ENCODE peak calls at places on chromosomes 13 and 19, in ten cellular contexts. One of them, this sample, is unnamed. For H3K4me1, the result is how much of the 10 kb centered on the place peaks cover.

GRCh38 chr13:44218501-44219240 is 155.0 kb upstream of the SERP2 start:
- DNase-seq in small intestine: peak
- DNase-seq in heart left ventricle: peak
- DNase-seq in CD8-positive, alpha-beta memory T cell: no peak
- DNase-seq in cardiac muscle cell: no peak
- DNase-seq in aorta: peak
- DNase-seq in right lobe of liver: peak
- DNase-seq in Karpas-422: no peak
- DNase-seq in Peyer's patch: no peak
- DNase-seq in CD4-positive, alpha-beta memory T cell: no peak
- DNase-seq in this sample: no peak

GRCh38 chr19:45913874-45914830 is at the start of gene NANOS2:
- DNase-seq in small intestine: no peak
- DNase-seq in heart left ventricle: no peak
- DNase-seq in CD8-positive, alpha-beta memory T cell: no peak
- DNase-seq in cardiac muscle cell: peak
- DNase-seq in aorta: no peak
- DNase-seq in right lobe of liver: no peak
- DNase-seq in Karpas-422: peak
- DNase-seq in Peyer's patch: no peak
- DNase-seq in CD4-positive, alpha-beta memory T cell: no peak
- DNase-seq in this sample: no peak

GRCh38 chr13:59201836-59202235 is 961.9 kb downstream of the DIAPH3 start:
- DNase-seq in small intestine: no peak
- DNase-seq in heart left ventricle: no peak
- DNase-seq in CD8-positive, alpha-beta memory T cell: no peak
- DNase-seq in cardiac muscle cell: no peak
- DNase-seq in aorta: no peak
- DNase-seq in right lobe of liver: no peak
- DNase-seq in Karpas-422: no peak
- DNase-seq in Peyer's patch: no peak
- DNase-seq in CD4-positive, alpha-beta memory T cell: no peak
- DNase-seq in this sample: no peak

GRCh38 chr13:87684850-87685735 is 13.9 kb downstream of the SLITRK5 start:
- DNase-seq in small intestine: no peak
- DNase-seq in heart left ventricle: no peak
- DNase-seq in CD8-positive, alpha-beta memory T cell: no peak
- DNase-seq in cardiac muscle cell: no peak
- DNase-seq in aorta: no peak
- DNase-seq in right lobe of liver: no peak
- DNase-seq in Karpas-422: no peak
- DNase-seq in Peyer's patch: no peak
- DNase-seq in CD4-positive, alpha-beta memory T cell: no peak
- DNase-seq in this sample: no peak

GRCh38 chr13:80550856-80551532 is 210.1 kb upstream of the SPRY2 start:
- DNase-seq in small intestine: no peak
- DNase-seq in heart left ventricle: no peak
- DNase-seq in CD8-positive, alpha-beta memory T cell: no peak
- DNase-seq in cardiac muscle cell: no peak
- DNase-seq in aorta: no peak
- DNase-seq in right lobe of liver: no peak
- DNase-seq in Karpas-422: no peak
- DNase-seq in Peyer's patch: no peak
- DNase-seq in CD4-positive, alpha-beta memory T cell: no peak
- DNase-seq in this sample: no peak

GRCh38 chr13:98981596-98982195 is 3.8 kb upstream of the DOCK9 start:
- DNase-seq in small intestine: no peak
- DNase-seq in heart left ventricle: no peak
- DNase-seq in CD8-positive, alpha-beta memory T cell: no peak
- DNase-seq in cardiac muscle cell: no peak
- DNase-seq in aorta: no peak
- DNase-seq in right lobe of liver: no peak
- DNase-seq in Karpas-422: no peak
- DNase-seq in Peyer's patch: no peak
- DNase-seq in CD4-positive, alpha-beta memory T cell: no peak
- DNase-seq in this sample: no peak

GRCh38 chr13:27821566-27821965 is 29.3 kb downstream of the GSX1 start:
- DNase-seq in small intestine: no peak
- DNase-seq in heart left ventricle: no peak
- DNase-seq in CD8-positive, alpha-beta memory T cell: no peak
- DNase-seq in cardiac muscle cell: no peak
- DNase-seq in aorta: no peak
- DNase-seq in right lobe of liver: no peak
- DNase-seq in Karpas-422: no peak
- DNase-seq in Peyer's patch: no peak
- DNase-seq in CD4-positive, alpha-beta memory T cell: no peak
- DNase-seq in this sample: no peak

GRCh38 chr19:18294467-18294864 is 13.0 kb upstream of the JUND start:
- DNase-seq in small intestine: peak
- DNase-seq in heart left ventricle: no peak
- DNase-seq in CD8-positive, alpha-beta memory T cell: peak
- DNase-seq in cardiac muscle cell: no peak
- DNase-seq in aorta: peak
- DNase-seq in right lobe of liver: peak
- DNase-seq in Karpas-422: peak
- DNase-seq in Peyer's patch: peak
- DNase-seq in CD4-positive, alpha-beta memory T cell: peak
- DNase-seq in this sample: peak

GRCh38 chr13:33855371-33855895 is 37.5 kb downstream of the RFC3 start:
- DNase-seq in small intestine: no peak
- DNase-seq in heart left ventricle: no peak
- DNase-seq in CD8-positive, alpha-beta memory T cell: no peak
- DNase-seq in cardiac muscle cell: no peak
- DNase-seq in aorta: no peak
- DNase-seq in right lobe of liver: no peak
- DNase-seq in Karpas-422: peak
- DNase-seq in Peyer's patch: no peak
- DNase-seq in CD4-positive, alpha-beta memory T cell: no peak
- DNase-seq in this sample: no peak

GRCh38 chr19:27765397-27765796 is 1447.6 kb downstream of the UQCRFS1 start:
- DNase-seq in small intestine: no peak
- DNase-seq in heart left ventricle: no peak
- DNase-seq in CD8-positive, alpha-beta memory T cell: no peak
- DNase-seq in cardiac muscle cell: no peak
- DNase-seq in aorta: no peak
- DNase-seq in right lobe of liver: no peak
- DNase-seq in Karpas-422: no peak
- DNase-seq in Peyer's patch: no peak
- DNase-seq in CD4-positive, alpha-beta memory T cell: no peak
- DNase-seq in this sample: no peak

GRCh38 chr19:27767234-27767633 is 1445.7 kb downstream of the UQCRFS1 start:
- DNase-seq in small intestine: no peak
- DNase-seq in heart left ventricle: no peak
- DNase-seq in CD8-positive, alpha-beta memory T cell: no peak
- DNase-seq in cardiac muscle cell: no peak
- DNase-seq in aorta: no peak
- DNase-seq in right lobe of liver: no peak
- DNase-seq in Karpas-422: no peak
- DNase-seq in Peyer's patch: no peak
- DNase-seq in CD4-positive, alpha-beta memory T cell: no peak
- DNase-seq in this sample: no peak

GRCh38 chr19:27762933-27763332 is 1450.0 kb downstream of the UQCRFS1 start:
- DNase-seq in small intestine: no peak
- DNase-seq in heart left ventricle: no peak
- DNase-seq in CD8-positive, alpha-beta memory T cell: no peak
- DNase-seq in cardiac muscle cell: no peak
- DNase-seq in aorta: no peak
- DNase-seq in right lobe of liver: no peak
- DNase-seq in Karpas-422: no peak
- DNase-seq in Peyer's patch: no peak
- DNase-seq in CD4-positive, alpha-beta memory T cell: no peak
- DNase-seq in this sample: no peak

GRCh38 chr19:27765912-27766725 is 1446.8 kb downstream of the UQCRFS1 start:
- DNase-seq in small intestine: no peak
- DNase-seq in heart left ventricle: no peak
- DNase-seq in CD8-positive, alpha-beta memory T cell: no peak
- DNase-seq in cardiac muscle cell: no peak
- DNase-seq in aorta: no peak
- DNase-seq in right lobe of liver: no peak
- DNase-seq in Karpas-422: no peak
- DNase-seq in Peyer's patch: no peak
- DNase-seq in CD4-positive, alpha-beta memory T cell: no peak
- DNase-seq in this sample: no peak

DNA sequence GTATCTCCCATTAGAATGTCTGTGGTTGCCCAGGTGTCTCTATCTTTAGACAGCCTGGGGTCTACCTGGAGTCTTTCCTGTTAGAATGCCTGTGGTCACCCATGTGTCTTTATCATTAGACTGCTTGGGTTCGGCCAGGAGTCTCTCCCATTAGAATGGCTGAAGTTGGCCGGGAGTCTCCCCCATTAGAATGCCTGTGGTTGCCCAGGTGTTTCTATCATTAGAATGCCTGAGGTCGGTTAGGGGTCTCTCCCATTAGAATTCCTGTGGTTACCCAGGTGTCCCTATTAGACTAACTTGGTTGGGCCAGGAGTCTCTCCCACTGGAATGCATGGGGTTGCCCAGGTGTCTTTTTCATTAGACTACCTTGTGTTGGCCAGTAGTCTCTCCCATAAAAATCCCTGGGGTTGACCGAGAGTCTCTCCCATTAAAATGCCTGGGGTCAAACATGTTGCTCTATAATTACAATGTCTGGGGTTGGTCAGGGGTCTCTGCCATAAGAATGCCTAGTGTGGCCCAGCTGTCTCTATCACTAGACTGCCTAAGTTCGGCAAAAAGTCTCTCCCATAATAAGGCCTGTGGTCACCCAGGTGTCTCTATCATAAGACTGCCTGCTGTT is 1448.7 kb downstream of the UQCRFS1 start:
- DNase-seq in small intestine: no peak
- DNase-seq in heart left ventricle: no peak
- DNase-seq in CD8-positive, alpha-beta memory T cell: no peak
- DNase-seq in cardiac muscle cell: no peak
- DNase-seq in aorta: no peak
- DNase-seq in right lobe of liver: no peak
- DNase-seq in Karpas-422: no peak
- DNase-seq in Peyer's patch: no peak
- DNase-seq in CD4-positive, alpha-beta memory T cell: no peak
- DNase-seq in this sample: no peak
- H3K4me3 ChIP-seq in small intestine: no peak
- H3K4me3 ChIP-seq in heart left ventricle: no peak
- H3K4me3 ChIP-seq in CD8-positive, alpha-beta memory T cell: no peak
- H3K4me3 ChIP-seq in cardiac muscle cell: no peak
- H3K4me3 ChIP-seq in aorta: no peak
- H3K4me3 ChIP-seq in right lobe of liver: no peak
- H3K4me3 ChIP-seq in Karpas-422: no peak
- H3K4me3 ChIP-seq in Peyer's patch: no peak
- H3K4me3 ChIP-seq in CD4-positive, alpha-beta memory T cell: no peak
- H3K4me3 ChIP-seq in this sample: no peak

GRCh38 chr13:21014139-21014665 is 47.2 kb downstream of the LATS2 start:
- DNase-seq in small intestine: no peak
- DNase-seq in heart left ventricle: no peak
- DNase-seq in CD8-positive, alpha-beta memory T cell: no peak
- DNase-seq in cardiac muscle cell: no peak
- DNase-seq in aorta: no peak
- DNase-seq in right lobe of liver: no peak
- DNase-seq in Karpas-422: no peak
- DNase-seq in Peyer's patch: no peak
- DNase-seq in CD4-positive, alpha-beta memory T cell: no peak
- DNase-seq in this sample: no peak
- H3K4me1 ChIP-seq in small intestine: under half
- H3K4me1 ChIP-seq in heart left ventricle: half or more
- H3K4me1 ChIP-seq in CD8-positive, alpha-beta memory T cell: under half
- H3K4me1 ChIP-seq in cardiac muscle cell: under half
- H3K4me1 ChIP-seq in aorta: under half
- H3K4me1 ChIP-seq in right lobe of liver: half or more
- H3K4me1 ChIP-seq in Karpas-422: under half
- H3K4me1 ChIP-seq in Peyer's patch: under half
- H3K4me1 ChIP-seq in CD4-positive, alpha-beta memory T cell: under half
- H3K4me1 ChIP-seq in this sample: under half

GRCh38 chr19:1857648-1858326 is 5.6 kb downstream of the KLF16 start:
- DNase-seq in small intestine: peak
- DNase-seq in heart left ventricle: no peak
- DNase-seq in CD8-positive, alpha-beta memory T cell: no peak
- DNase-seq in cardiac muscle cell: no peak
- DNase-seq in aorta: peak
- DNase-seq in right lobe of liver: peak
- DNase-seq in Karpas-422: peak
- DNase-seq in Peyer's patch: no peak
- DNase-seq in CD4-positive, alpha-beta memory T cell: no peak
- DNase-seq in this sample: no peak

GRCh38 chr19:1855040-1855827 is 7.0 kb upstream of the REXO1 start:
- DNase-seq in small intestine: peak
- DNase-seq in heart left ventricle: peak
- DNase-seq in CD8-positive, alpha-beta memory T cell: peak
- DNase-seq in cardiac muscle cell: peak
- DNase-seq in aorta: peak
- DNase-seq in right lobe of liver: peak
- DNase-seq in Karpas-422: peak
- DNase-seq in Peyer's patch: peak
- DNase-seq in CD4-positive, alpha-beta memory T cell: peak
- DNase-seq in this sample: peak

GRCh38 chr19:1855828-1856255 is 7.5 kb downstream of the KLF16 start:
- DNase-seq in small intestine: peak
- DNase-seq in heart left ventricle: no peak
- DNase-seq in CD8-positive, alpha-beta memory T cell: no peak
- DNase-seq in cardiac muscle cell: no peak
- DNase-seq in aorta: no peak
- DNase-seq in right lobe of liver: peak
- DNase-seq in Karpas-422: peak
- DNase-seq in Peyer's patch: no peak
- DNase-seq in CD4-positive, alpha-beta memory T cell: no peak
- DNase-seq in this sample: no peak

GRCh38 chr19:1856698-1857603 is 6.4 kb downstream of the KLF16 start:
- DNase-seq in small intestine: peak
- DNase-seq in heart left ventricle: peak
- DNase-seq in CD8-positive, alpha-beta memory T cell: no peak
- DNase-seq in cardiac muscle cell: peak
- DNase-seq in aorta: peak
- DNase-seq in right lobe of liver: peak
- DNase-seq in Karpas-422: peak
- DNase-seq in Peyer's patch: peak
- DNase-seq in CD4-positive, alpha-beta memory T cell: peak
- DNase-seq in this sample: no peak

DNA sequence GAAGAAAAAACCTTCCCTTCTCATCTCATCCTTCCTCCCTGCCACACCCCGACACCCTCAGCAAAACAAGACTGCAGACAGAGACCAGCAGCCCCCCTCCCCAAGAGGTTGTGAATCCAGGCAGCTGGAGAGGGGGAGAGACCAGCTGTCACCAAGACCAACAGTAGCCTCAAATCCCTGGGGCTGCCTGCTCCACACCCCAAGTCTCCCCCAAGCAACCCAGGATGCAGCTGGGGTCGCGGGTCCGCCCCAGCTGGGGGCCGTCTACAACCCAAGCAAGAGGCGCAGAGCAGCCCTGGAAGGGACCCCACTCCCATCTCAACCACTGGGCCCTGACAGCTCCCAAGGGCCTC is 7.1 kb downstream of the KLF16 start:
- DNase-seq in small intestine: no peak
- DNase-seq in heart left ventricle: no peak
- DNase-seq in CD8-positive, alpha-beta memory T cell: no peak
- DNase-seq in cardiac muscle cell: no peak
- DNase-seq in aorta: no peak
- DNase-seq in right lobe of liver: no peak
- DNase-seq in Karpas-422: peak
- DNase-seq in Peyer's patch: no peak
- DNase-seq in CD4-positive, alpha-beta memory T cell: no peak
- DNase-seq in this sample: no peak
- H3K4me3 ChIP-seq in small intestine: peak
- H3K4me3 ChIP-seq in heart left ventricle: peak
- H3K4me3 ChIP-seq in CD8-positive, alpha-beta memory T cell: peak
- H3K4me3 ChIP-seq in cardiac muscle cell: no peak
- H3K4me3 ChIP-seq in aorta: no peak
- H3K4me3 ChIP-seq in right lobe of liver: peak
- H3K4me3 ChIP-seq in Karpas-422: peak
- H3K4me3 ChIP-seq in Peyer's patch: peak
- H3K4me3 ChIP-seq in CD4-positive, alpha-beta memory T cell: peak
- H3K4me3 ChIP-seq in this sample: peak

GRCh38 chr19:43759515-43759914 is 4.8 kb upstream of the SMG9 start:
- DNase-seq in small intestine: no peak
- DNase-seq in heart left ventricle: no peak
- DNase-seq in CD8-positive, alpha-beta memory T cell: no peak
- DNase-seq in cardiac muscle cell: no peak
- DNase-seq in aorta: no peak
- DNase-seq in right lobe of liver: no peak
- DNase-seq in Karpas-422: peak
- DNase-seq in Peyer's patch: no peak
- DNase-seq in CD4-positive, alpha-beta memory T cell: no peak
- DNase-seq in this sample: no peak
- H3K4me1 ChIP-seq in small intestine: under half
- H3K4me1 ChIP-seq in heart left ventricle: under half
- H3K4me1 ChIP-seq in CD8-positive, alpha-beta memory T cell: under half
- H3K4me1 ChIP-seq in cardiac muscle cell: under half
- H3K4me1 ChIP-seq in aorta: under half
- H3K4me1 ChIP-seq in right lobe of liver: under half
- H3K4me1 ChIP-seq in Karpas-422: under half
- H3K4me1 ChIP-seq in Peyer's patch: under half
- H3K4me1 ChIP-seq in CD4-positive, alpha-beta memory T cell: under half
- H3K4me1 ChIP-seq in this sample: under half